ENCODE peak calls at places on chromosomes 3 and 15, in six cellular contexts. Z, O, W, R, D and P are unnamed samples.

GRCh38 chr3:98612996-98613517 is 19.6 kb upstream of the CPOX start:
- DNase-seq in W (no peak), O (no peak), R (no peak), D (no peak), Z (no peak), P (no peak)

GRCh38 chr15:77107531-77108355 is 36.8 kb upstream of the TSPAN3 start:
- DNase-seq in D (peak), O (peak), R (peak), W (peak), Z (peak), P (peak)

GRCh38 chr15:39595621-39596221 is 14.8 kb downstream of the THBS1 start:
- DNase-seq in W (no peak), R (no peak), Z (no peak), O (peak), D (peak), P (no peak)

GRCh38 chr3:42229942-42230688 is 35.9 kb downstream of the CCK start:
- DNase-seq in D (peak), W (peak), O (peak), R (no peak), Z (peak), P (peak)

GRCh38 chr3:65953881-65954733 is 84.6 kb downstream of the MAGI1 start:
- DNase-seq in W (no peak), R (no peak), D (no peak), Z (no peak), O (no peak), P (no peak)

GRCh38 chr3:183592820-183593219 is 37.3 kb upstream of the KLHL6 start:
- DNase-seq in R (no peak), O (no peak), Z (no peak), D (no peak), W (no peak), P (peak)

GRCh38 chr15:51094606-51095569 is at the start of gene TNFAIP8L3:
- DNase-seq in W (peak), Z (peak), R (peak), O (no peak), D (no peak), P (peak)

GRCh38 chr3:76826915-76827314 is 213.0 kb upstream of the ROBO2 start:
- DNase-seq in D (peak), O (no peak), R (no peak), W (no peak), Z (no peak), P (no peak)

GRCh38 chr3:156605686-156606605 is 51.0 kb upstream of the SSR3 start:
- DNase-seq in W (peak), O (peak), R (peak), D (peak), Z (peak), P (peak)

GRCh38 chr3:14634763-14635400 is 16.7 kb upstream of the CCDC174 start:
- DNase-seq in Z (no peak), R (no peak), W (no peak), O (peak), D (no peak), P (no peak)

GRCh38 chr15:85171736-85172135 is 190.1 kb downstream of the PDE8A start:
- DNase-seq in Z (no peak), D (peak), W (no peak), O (no peak), R (no peak), P (peak)

GRCh38 chr3:79146024-79146423 is 621.8 kb downstream of the ROBO1 start:
- DNase-seq in Z (no peak), R (no peak), O (no peak), W (no peak), D (no peak), P (no peak)

GRCh38 chr15:51876169-51876568 is 46.7 kb downstream of the TMOD3 start:
- DNase-seq in W (no peak), O (no peak), Z (no peak), R (no peak), D (no peak), P (no peak)

DNA sequence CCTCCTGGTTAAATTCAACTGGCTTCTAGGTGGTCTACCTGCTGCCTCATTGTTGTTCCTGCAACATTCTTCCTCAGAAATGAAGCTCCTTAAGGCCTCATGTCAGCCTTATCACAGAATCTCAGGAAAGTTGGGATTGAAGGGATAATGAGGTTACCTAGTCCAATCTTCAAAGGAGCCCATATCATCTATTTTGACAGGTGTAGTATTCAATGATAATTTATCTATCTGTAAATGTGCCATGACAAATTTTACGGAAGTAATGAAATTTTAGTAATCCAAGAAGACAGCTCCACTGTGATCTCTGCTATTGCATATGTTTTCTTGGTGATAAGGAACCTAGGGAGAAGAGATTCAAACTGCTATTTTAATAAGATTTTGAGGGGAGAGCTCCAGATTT is 973.8 kb downstream of the ROBO2 start:
- DNase-seq in D (no peak), O (no peak), Z (no peak), R (no peak), W (no peak), P (peak)
- H2BK5ac ChIP-seq in D (no peak), O (no peak), Z (no peak), R (no peak), W (no peak), P (no peak)

DNA sequence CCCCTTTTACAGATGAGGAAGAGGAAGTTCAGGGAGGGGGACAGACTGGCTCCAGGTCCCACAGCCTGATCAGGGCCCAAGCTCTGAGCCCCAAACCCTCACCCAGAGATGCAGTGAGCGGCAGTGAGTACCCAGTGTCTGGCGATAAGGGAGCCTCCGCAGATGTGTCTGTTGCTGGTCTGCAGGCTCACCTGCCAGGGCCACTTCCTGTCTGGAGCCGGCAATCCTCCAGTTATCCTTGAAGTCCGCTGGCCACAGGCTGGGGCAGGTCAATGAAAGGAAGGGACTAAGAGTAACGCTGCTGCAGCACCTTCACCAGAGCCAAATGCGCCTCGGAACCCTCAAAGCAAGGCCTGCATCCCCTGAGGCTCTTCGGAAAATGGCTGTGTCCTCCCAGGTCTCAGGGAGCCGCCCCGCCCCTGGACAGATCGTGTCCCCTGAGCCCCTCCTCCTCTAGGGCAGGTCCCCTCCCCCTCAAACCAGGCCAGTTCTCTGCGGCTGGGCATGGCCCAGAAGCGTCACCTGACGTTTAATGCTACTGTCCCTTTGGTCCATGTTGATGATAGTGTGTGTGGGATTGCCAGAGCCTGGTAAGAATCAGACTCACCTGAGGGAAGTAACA is 51.5 kb downstream of the MYL3 start:
- DNase-seq in D (no peak), Z (peak), O (no peak), W (peak), R (peak), P (peak)
- H3K4me2 ChIP-seq in D (peak), Z (peak), O (no peak), W (peak), R (peak), P (peak)

DNA sequence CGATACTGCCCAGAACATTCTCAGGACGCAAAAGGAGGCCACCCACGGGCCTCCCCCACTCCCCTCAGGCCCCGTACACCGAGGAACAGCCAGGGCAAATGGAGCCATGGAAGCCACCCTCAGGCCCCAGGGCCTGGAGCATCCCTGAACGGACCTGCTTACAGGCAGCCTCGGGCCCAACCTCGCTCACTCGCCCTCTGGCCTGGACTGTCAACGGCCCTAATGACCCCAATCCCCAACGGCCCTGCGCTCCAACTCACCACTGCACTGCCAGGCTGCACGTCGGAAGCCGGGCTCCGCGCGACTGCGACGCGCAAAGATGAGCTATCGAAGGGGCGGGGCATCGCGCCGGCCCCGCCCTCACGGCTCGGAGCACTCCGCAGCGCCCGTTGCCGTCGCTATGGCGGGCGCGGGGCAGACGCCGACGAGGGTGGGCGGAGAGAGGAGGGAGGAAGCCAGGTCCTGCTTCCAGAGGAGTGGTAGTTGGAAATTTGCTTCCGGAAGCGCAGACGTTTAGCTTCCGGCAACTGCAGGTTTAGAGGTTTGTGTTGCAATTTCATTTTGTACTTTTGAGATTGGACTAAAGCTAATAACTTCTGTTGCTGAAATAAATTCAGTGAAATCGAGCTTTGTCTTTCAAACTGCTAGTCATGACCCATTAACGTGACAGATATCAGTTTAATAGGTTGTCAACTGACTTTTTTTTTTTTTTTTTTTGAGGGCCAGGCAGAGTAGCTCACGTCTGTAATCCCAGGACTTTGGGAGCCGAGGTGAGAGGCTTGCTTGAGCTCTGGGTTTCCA is at the start of gene SKIC8:
- DNase-seq in D (peak), R (peak), W (peak), Z (peak), O (peak), P (peak)
- H2AK5ac ChIP-seq in D (peak), R (peak), W (no peak), Z (peak), O (peak), P (no peak)

DNA sequence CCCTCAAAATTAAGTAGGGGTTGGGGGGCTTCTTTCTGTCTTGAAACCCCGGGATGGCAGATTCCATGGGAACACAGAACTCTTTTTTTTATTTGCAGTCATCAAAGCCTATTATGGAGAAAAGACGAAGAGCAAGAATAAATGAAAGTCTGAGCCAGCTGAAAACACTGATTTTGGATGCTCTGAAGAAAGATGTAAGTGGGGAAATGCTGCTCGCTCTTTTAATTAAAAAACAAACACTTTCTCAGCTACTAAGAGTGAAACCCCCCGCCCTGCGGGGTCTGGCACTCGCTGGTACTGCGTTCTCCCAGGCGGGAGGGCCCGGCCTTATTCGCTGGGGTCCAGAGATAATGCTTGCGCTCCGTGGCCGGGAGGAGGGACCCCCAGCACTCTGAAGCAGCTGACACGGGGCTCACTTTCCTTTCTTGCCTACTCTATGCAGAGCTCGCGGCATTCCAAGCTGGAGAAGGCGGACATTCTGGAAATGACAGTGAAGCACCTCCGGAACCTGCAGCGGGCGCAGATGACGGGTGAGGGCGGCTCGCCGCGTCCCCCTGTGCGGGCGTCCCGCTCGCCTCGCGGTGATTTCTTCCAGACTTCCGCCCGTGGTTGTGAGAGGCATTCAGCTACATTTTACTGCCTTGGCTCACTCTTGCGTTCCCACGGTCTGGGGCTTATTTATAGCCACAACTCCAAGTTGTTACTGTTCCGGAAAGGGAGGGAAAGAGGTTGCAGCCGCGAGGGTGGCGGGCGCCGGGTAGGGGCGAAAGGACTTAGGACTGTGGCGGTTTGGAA is 768 bp downstream of the HES1 start:
- DNase-seq in R (peak), D (peak), O (peak), W (peak), Z (peak), P (peak)
- H2BK5ac ChIP-seq in R (peak), D (no peak), O (no peak), W (no peak), Z (peak), P (no peak)